ENCODE peak calls at places on chromosomes 3 and 15, in ten cellular contexts. X, T, E, Z, Y, H, C, S, O and B are unnamed samples.

GRCh38 chr3:160154033-160154432 is 71.2 kb upstream of the C3orf80 start:
- DNase-seq in X (no peak), H (no peak), Z (no peak), S (no peak), C (peak), E (no peak), O (no peak), T (no peak), Y (peak), B (no peak)

GRCh38 chr3:170178631-170179030 is 2.9 kb downstream of the PHC3 start:
- DNase-seq in C (no peak), S (no peak), H (no peak), T (no peak), O (peak), X (no peak), Z (no peak), E (no peak), Y (no peak), B (no peak)

GRCh38 chr3:64438837-64439236 is 213.6 kb upstream of the PRICKLE2 start:
- DNase-seq in E (no peak), T (peak), Y (no peak), H (no peak), X (no peak), Z (no peak), S (no peak), O (no peak), C (no peak), B (no peak)

GRCh38 chr3:36075491-36075890 is 304.8 kb upstream of the STAC start:
- DNase-seq in E (no peak), X (no peak), Z (no peak), T (no peak), S (no peak), C (no peak), Y (peak), H (no peak), O (no peak), B (no peak)

GRCh38 chr3:106337116-106337515 is 468.3 kb upstream of the CBLB start:
- DNase-seq in Z (no peak), X (no peak), Y (no peak), H (peak), S (no peak), O (no peak), T (no peak), C (no peak), E (no peak), B (no peak)

GRCh38 chr3:61940241-61940640 is 378.9 kb downstream of the PTPRG start:
- DNase-seq in H (no peak), E (no peak), C (no peak), S (no peak), X (peak), O (no peak), Z (no peak), Y (no peak), T (no peak), B (no peak)

GRCh38 chr3:176905331-176905730 is 292.0 kb downstream of the TBL1XR1 start:
- DNase-seq in T (no peak), Y (no peak), S (no peak), O (no peak), H (no peak), C (no peak), X (no peak), Z (no peak), E (no peak), B (no peak)

GRCh38 chr15:58147151-58147550 is 9.0 kb downstream of the AQP9 start:
- DNase-seq in T (no peak), C (no peak), Z (no peak), S (no peak), H (no peak), O (no peak), Y (peak), E (no peak), X (no peak), B (no peak)

GRCh38 chr3:10722921-10723320 is 93.1 kb upstream of the SLC6A11 start:
- DNase-seq in X (no peak), Y (no peak), Z (no peak), E (no peak), H (no peak), C (no peak), S (no peak), O (no peak), T (no peak), B (no peak)

GRCh38 chr3:186108941-186109865 is at the start of gene ETV5:
- DNase-seq in H (peak), S (peak), T (peak), X (peak), O (peak), Z (peak), E (peak), C (peak), Y (peak), B (peak)

GRCh38 chr3:31129241-31129640 is 234.8 kb upstream of the GADL1 start:
- DNase-seq in Y (no peak), X (no peak), S (no peak), E (no peak), Z (no peak), O (no peak), T (no peak), C (no peak), H (no peak), B (no peak)

GRCh38 chr15:87661952-87662351 is 594.6 kb downstream of the NTRK3 start:
- DNase-seq in O (no peak), C (peak), E (no peak), S (no peak), T (no peak), Z (no peak), H (no peak), X (no peak), Y (peak), B (no peak)

GRCh38 chr15:87656373-87656772 is 600.2 kb downstream of the NTRK3 start:
- DNase-seq in Y (no peak), X (no peak), T (no peak), O (no peak), Z (no peak), C (no peak), E (no peak), H (no peak), S (no peak), B (no peak)

GRCh38 chr15:87662575-87662974 is 594.0 kb downstream of the NTRK3 start:
- DNase-seq in T (no peak), H (no peak), S (no peak), Y (no peak), E (no peak), O (no peak), C (no peak), Z (no peak), X (no peak), B (no peak)

GRCh38 chr15:87661481-87661880 is 595.1 kb downstream of the NTRK3 start:
- DNase-seq in T (no peak), X (no peak), H (peak), C (no peak), O (no peak), Z (no peak), E (no peak), Y (no peak), S (no peak), B (no peak)

DNA sequence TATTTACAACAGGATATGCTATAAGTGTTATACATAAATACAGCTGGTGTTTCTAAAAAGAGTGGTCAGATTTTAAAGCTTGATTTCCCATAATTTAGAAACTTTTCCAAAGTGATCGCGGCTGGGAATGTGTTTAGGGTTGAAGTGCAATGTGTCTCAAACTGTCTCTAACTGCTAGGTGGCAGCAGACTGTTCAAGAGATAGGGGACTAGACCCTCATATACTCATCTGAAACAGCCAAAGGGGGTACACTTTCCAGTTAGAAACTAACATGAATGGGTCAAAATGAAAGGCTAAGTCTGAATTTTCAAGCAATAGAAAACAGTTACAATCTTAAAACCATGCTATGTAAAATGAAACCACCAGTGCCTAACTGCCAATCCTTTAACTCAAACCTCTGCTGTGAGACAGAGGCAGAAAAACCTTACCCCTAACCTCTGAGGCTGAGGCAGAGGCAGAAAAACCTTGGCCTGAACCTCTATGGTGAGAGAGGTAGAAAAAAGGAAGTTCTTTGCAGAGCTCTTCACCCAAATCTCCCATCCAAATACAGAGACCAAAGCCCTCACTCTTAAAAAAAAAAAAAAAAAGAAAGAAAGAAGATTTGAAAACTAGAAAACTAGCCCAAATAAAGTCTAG is 595.9 kb downstream of the NTRK3 start:
- DNase-seq in S (no peak), E (no peak), T (no peak), Y (no peak), O (no peak), X (no peak), C (peak), Z (no peak), H (no peak), B (no peak)
- TF ChIP-seq CTCF in S (no peak), E (no peak), T (peak), Y (peak), O (no peak), X (no peak), C (peak), Z (peak), H (no peak), B (no peak)

GRCh38 chr3:15290731-15291130 is 41.7 kb downstream of the SH3BP5 start:
- DNase-seq in X (no peak), O (no peak), Z (no peak), Y (no peak), T (no peak), E (no peak), H (no peak), S (no peak), C (no peak), B (no peak)

GRCh38 chr3:15289661-15290060 is 42.7 kb downstream of the SH3BP5 start:
- DNase-seq in C (no peak), Y (no peak), Z (no peak), T (no peak), O (no peak), S (no peak), X (no peak), H (no peak), E (no peak), B (no peak)

GRCh38 chr3:15294914-15295313 is 37.5 kb downstream of the SH3BP5 start:
- DNase-seq in Z (no peak), T (no peak), H (no peak), C (no peak), X (no peak), E (no peak), O (no peak), S (no peak), Y (no peak), B (no peak)

GRCh38 chr3:15292765-15293522 is 39.4 kb downstream of the SH3BP5 start:
- DNase-seq in Y (peak), S (no peak), H (no peak), T (no peak), X (no peak), E (no peak), O (no peak), Z (no peak), C (peak), B (no peak)

GRCh38 chr3:15291589-15292541 is 40.5 kb downstream of the SH3BP5 start:
- DNase-seq in Z (no peak), H (no peak), T (no peak), X (no peak), C (peak), O (peak), E (peak), Y (no peak), S (no peak), B (no peak)
- H3K4me3 ChIP-seq in Z (no peak), H (no peak), T (no peak), X (no peak), C (no peak), O (peak), E (no peak), Y (no peak), S (no peak), B (no peak)

GRCh38 chr3:28751864-28752263 is 403.2 kb upstream of the AZI2 start:
- DNase-seq in O (no peak), T (no peak), Z (no peak), X (no peak), C (no peak), Y (no peak), S (no peak), E (no peak), H (no peak), B (no peak)
- TF ChIP-seq CTCF in O (no peak), T (no peak), Z (no peak), X (no peak), C (no peak), Y (no peak), S (no peak), E (no peak), H (no peak), B (no peak)

DNA sequence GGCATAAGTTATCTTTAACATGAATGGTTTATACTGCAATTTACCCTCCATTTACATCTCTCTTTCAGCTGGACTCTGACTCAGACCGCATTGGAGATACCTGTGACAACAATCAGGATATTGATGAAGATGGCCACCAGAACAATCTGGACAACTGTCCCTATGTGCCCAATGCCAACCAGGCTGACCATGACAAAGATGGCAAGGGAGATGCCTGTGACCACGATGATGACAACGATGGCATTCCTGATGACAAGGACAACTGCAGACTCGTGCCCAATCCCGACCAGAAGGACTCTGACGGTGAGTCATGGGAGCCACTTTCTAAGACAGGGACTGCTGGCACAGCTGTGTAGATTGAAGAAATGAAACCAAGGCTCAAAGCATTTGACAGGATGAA is 11.6 kb downstream of the THBS1 start:
- DNase-seq in O (no peak), H (peak), C (no peak), S (no peak), X (no peak), Y (peak), Z (no peak), T (no peak), E (no peak), B (peak)
- H3K4me3 ChIP-seq in O (no peak), H (no peak), C (no peak), S (no peak), X (no peak), Y (no peak), Z (peak), T (no peak), E (no peak), B (no peak)

DNA sequence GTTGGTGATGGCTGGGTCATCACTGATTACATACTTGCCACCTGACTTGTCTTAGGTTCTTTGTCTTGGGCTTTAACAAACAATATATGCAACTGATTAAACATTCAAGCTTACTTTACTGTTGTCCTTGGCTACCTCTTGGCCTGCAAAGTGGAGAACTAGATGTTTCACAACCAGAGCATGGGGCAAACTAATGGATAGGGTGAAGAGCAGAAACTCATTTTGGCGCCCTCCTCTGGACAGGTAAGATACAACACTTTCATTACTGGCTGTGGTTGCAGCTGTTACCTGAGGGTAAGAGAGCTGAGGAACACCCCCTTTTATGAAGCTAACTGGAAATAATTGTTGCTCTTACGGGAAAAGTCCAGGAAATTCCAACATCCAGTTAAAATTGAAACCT is 262.1 kb downstream of the NAALADL2 start:
- DNase-seq in H (peak), C (no peak), Z (no peak), X (no peak), Y (no peak), S (no peak), T (peak), O (no peak), E (no peak), B (no peak)
- TF ChIP-seq CTCF in H (peak), C (peak), Z (peak), X (no peak), Y (peak), S (peak), T (peak), O (no peak), E (no peak), B (peak)

DNA sequence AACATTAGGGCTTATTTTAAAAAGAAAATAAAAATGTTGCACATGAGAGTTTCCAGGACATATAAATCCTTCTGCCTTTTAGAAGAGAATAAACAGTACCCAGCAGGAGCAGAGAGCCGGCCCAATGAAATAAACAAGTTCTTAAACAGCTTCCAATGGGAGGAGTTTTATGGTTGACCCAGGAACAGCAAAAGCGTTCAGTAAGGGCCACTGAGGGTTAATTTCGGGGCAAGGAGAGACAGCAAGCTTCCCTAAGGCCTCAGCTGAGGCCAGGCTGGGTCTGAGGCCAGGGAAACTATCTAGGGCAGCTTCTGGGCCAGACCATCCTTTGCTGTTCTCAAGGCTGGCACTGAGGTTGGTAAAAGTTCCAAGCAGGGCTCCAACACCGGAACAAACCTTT is 3.4 kb downstream of the PDZRN3 start:
- DNase-seq in C (peak), S (no peak), Y (no peak), E (no peak), T (no peak), Z (no peak), O (no peak), H (no peak), X (no peak), B (no peak)
- H3K4me3 ChIP-seq in C (peak), S (no peak), Y (peak), E (no peak), T (no peak), Z (peak), O (no peak), H (no peak), X (peak), B (peak)

DNA sequence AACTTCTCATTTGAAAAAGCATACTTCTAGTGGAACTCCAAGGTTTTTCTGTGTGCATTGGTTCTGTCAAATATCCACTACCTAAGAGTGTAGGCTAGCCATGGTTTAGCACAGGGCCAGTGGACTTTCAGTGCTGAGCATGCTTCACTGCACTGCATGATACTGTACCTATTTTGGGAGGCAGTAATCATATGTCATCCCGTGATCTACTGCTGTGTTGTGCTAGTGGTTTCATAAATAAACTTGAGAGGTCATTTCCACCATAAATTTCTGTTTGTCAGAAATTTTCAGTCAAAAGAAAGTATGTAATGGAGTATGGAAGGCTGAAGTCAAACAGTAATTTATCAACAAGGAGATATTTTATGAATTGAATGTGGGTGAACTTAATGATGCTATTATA is 203.6 kb downstream of the ROBO1 start:
- DNase-seq in X (no peak), H (no peak), T (no peak), Z (no peak), O (no peak), E (no peak), Y (no peak), S (no peak), C (peak), B (no peak)
- TF ChIP-seq CTCF in X (no peak), H (no peak), T (no peak), Z (no peak), O (no peak), E (no peak), Y (no peak), S (no peak), C (no peak), B (no peak)